ENCODE peak calls at places on chromosome 13, in six cellular contexts. F, A, W, Y, N and E are unnamed samples.

GRCh38 chr13:109509154-109509905 is 277.1 kb downstream of the IRS2 start:
- DNase-seq in F (no peak), A (peak), W (no peak), Y (peak), N (peak), E (peak)

GRCh38 chr13:69496951-69497350 is 610.7 kb upstream of the ATXN8OS start:
- DNase-seq in F (no peak), A (no peak), W (no peak), Y (no peak), N (no peak), E (no peak)

GRCh38 chr13:110499621-110500281 is 61.8 kb downstream of the RAB20 start:
- DNase-seq in F (peak), A (peak), W (no peak), Y (no peak), N (no peak), E (peak)

GRCh38 chr13:88895261-88895941 is 1224.2 kb downstream of the SLITRK5 start:
- DNase-seq in F (no peak), A (no peak), W (no peak), Y (peak), N (no peak), E (no peak)

GRCh38 chr13:51801631-51802099 is 2.3 kb downstream of the DHRS12 start:
- DNase-seq in F (peak), A (no peak), W (peak), Y (no peak), N (no peak), E (no peak)

GRCh38 chr13:77776704-77777103 is 79.2 kb downstream of the SLAIN1 start:
- DNase-seq in F (no peak), A (no peak), W (no peak), Y (no peak), N (no peak), E (no peak)

GRCh38 chr13:83498486-83499190 is 383.6 kb downstream of the SLITRK1 start:
- DNase-seq in F (peak), A (peak), W (no peak), Y (no peak), N (peak), E (peak)

GRCh38 chr13:73937420-73937819 is 196.8 kb downstream of the KLF12 start:
- DNase-seq in F (peak), A (no peak), W (no peak), Y (no peak), N (no peak), E (no peak)

GRCh38 chr13:48816696-48817095 is 159.0 kb upstream of the FNDC3A start:
- DNase-seq in F (no peak), A (no peak), W (no peak), Y (peak), N (no peak), E (no peak)

GRCh38 chr13:91087276-91087675 is 260.2 kb upstream of the MIR17HG start:
- DNase-seq in F (no peak), A (no peak), W (no peak), Y (no peak), N (no peak), E (no peak)

GRCh38 chr13:48586591-48587103 is 53.8 kb upstream of the RCBTB2 start:
- DNase-seq in F (no peak), A (no peak), W (no peak), Y (no peak), N (peak), E (no peak)

GRCh38 chr13:51328488-51328887 is 11.0 kb upstream of the SERPINE3 start:
- DNase-seq in F (no peak), A (no peak), W (no peak), Y (no peak), N (no peak), E (no peak)

GRCh38 chr13:40518481-40518882 is 148.0 kb downstream of the FOXO1 start:
- DNase-seq in F (no peak), A (no peak), W (no peak), Y (no peak), N (no peak), E (no peak)

GRCh38 chr13:97205971-97206370 is 16.2 kb upstream of the MBNL2 start:
- DNase-seq in F (no peak), A (no peak), W (no peak), Y (no peak), N (peak), E (no peak)

GRCh38 chr13:47499358-47500150 is 501.5 kb downstream of the SUCLA2 start:
- DNase-seq in F (peak), A (peak), W (no peak), Y (peak), N (peak), E (peak)

GRCh38 chr13:20472531-20472930 is 53.1 kb downstream of the CRYL1 start:
- DNase-seq in F (no peak), A (no peak), W (no peak), Y (no peak), N (no peak), E (no peak)

GRCh38 chr13:105048685-105049084 is 1486.8 kb downstream of the EFNB2 start:
- DNase-seq in F (no peak), A (no peak), W (no peak), Y (no peak), N (no peak), E (no peak)

GRCh38 chr13:23610187-23610576 is 40.0 kb downstream of the TNFRSF19 start:
- DNase-seq in F (no peak), A (no peak), W (no peak), Y (no peak), N (no peak), E (no peak)

GRCh38 chr13:26011996-26012688 is 39.7 kb downstream of the SHISA2 start:
- DNase-seq in F (peak), A (no peak), W (no peak), Y (no peak), N (no peak), E (no peak)

GRCh38 chr13:85521586-85521985 is 277.6 kb downstream of the SLITRK6 start:
- DNase-seq in F (peak), A (peak), W (no peak), Y (no peak), N (no peak), E (no peak)

GRCh38 chr13:39317284-39317683 is 279.0 kb downstream of the NHLRC3 start:
- DNase-seq in F (no peak), A (peak), W (no peak), Y (no peak), N (peak), E (no peak)

GRCh38 chr13:83780201-83780600 is 102.1 kb downstream of the SLITRK1 start:
- DNase-seq in F (peak), A (no peak), W (no peak), Y (peak), N (peak), E (no peak)

GRCh38 chr13:26983533-26984315 is 187.9 kb downstream of the USP12 start:
- DNase-seq in F (no peak), A (no peak), W (peak), Y (peak), N (peak), E (no peak)

GRCh38 chr13:110874508-110874960 is 40.3 kb downstream of the ANKRD10 start:
- DNase-seq in F (peak), A (peak), W (peak), Y (peak), N (peak), E (no peak)

GRCh38 chr13:114067381-114067885 is 65.0 kb downstream of the RASA3 start:
- DNase-seq in F (no peak), A (no peak), W (no peak), Y (peak), N (peak), E (no peak)

GRCh38 chr13:101121608-101122007 is 294.7 kb downstream of the NALCN start:
- DNase-seq in F (no peak), A (no peak), W (no peak), Y (no peak), N (no peak), E (no peak)

GRCh38 chr13:27219611-27220010 is 31.7 kb upstream of the RPL21 start:
- DNase-seq in F (no peak), A (no peak), W (no peak), Y (no peak), N (no peak), E (no peak)

GRCh38 chr13:107964356-107964755 is 251.0 kb downstream of the LIG4 start:
- DNase-seq in F (peak), A (no peak), W (no peak), Y (no peak), N (no peak), E (no peak)

GRCh38 chr13:50485979-50486935 is 357.2 kb downstream of the DLEU7 start:
- DNase-seq in F (peak), A (no peak), W (no peak), Y (no peak), N (peak), E (peak)

GRCh38 chr13:97224544-97225324 is 2.6 kb downstream of the MBNL2 start:
- DNase-seq in F (no peak), A (peak), W (no peak), Y (no peak), N (peak), E (no peak)

GRCh38 chr13:27211771-27212364 is 39.5 kb upstream of the RPL21 start:
- DNase-seq in F (no peak), A (no peak), W (no peak), Y (no peak), N (peak), E (peak)

GRCh38 chr13:33910267-33910666 is 92.3 kb downstream of the RFC3 start:
- DNase-seq in F (no peak), A (no peak), W (no peak), Y (no peak), N (no peak), E (no peak)

GRCh38 chr13:64158910-64159309 is 2743.3 kb upstream of the PCDH20 start:
- DNase-seq in F (peak), A (peak), W (no peak), Y (no peak), N (peak), E (no peak)

GRCh38 chr13:70668293-70668692 is 560.0 kb upstream of the KLHL1 start:
- DNase-seq in F (no peak), A (no peak), W (no peak), Y (no peak), N (no peak), E (no peak)

GRCh38 chr13:59458908-59459579 is 704.7 kb downstream of the DIAPH3 start:
- DNase-seq in F (peak), A (peak), W (no peak), Y (no peak), N (peak), E (peak)

GRCh38 chr13:60226507-60226906 is 62.8 kb upstream of the DIAPH3 start:
- DNase-seq in F (no peak), A (no peak), W (no peak), Y (peak), N (peak), E (no peak)

GRCh38 chr13:35764359-35765015 is 288.0 kb upstream of the MAB21L1 start:
- DNase-seq in F (no peak), A (peak), W (no peak), Y (no peak), N (peak), E (peak)

GRCh38 chr13:43346427-43346826 is 323.0 kb downstream of the DNAJC15 start:
- DNase-seq in F (no peak), A (no peak), W (no peak), Y (no peak), N (no peak), E (no peak)
- H3K4me3 ChIP-seq in F (no peak), A (no peak), W (no peak), Y (no peak), N (no peak), E (no peak)

GRCh38 chr13:42532561-42533335 is 41.2 kb upstream of the TNFSF11 start:
- DNase-seq in F (no peak), A (no peak), W (no peak), Y (no peak), N (peak), E (no peak)
- TF ChIP-seq CTCF in F (no peak), A (no peak), W (no peak), Y (no peak), N (no peak), E (no peak)

GRCh38 chr13:99657848-99658265 is 156.6 kb downstream of the TM9SF2 start:
- DNase-seq in F (peak), A (no peak), W (peak), Y (no peak), N (peak), E (no peak)
- H3K4me3 ChIP-seq in F (peak), A (peak), W (peak), Y (no peak), N (peak), E (peak)

DNA sequence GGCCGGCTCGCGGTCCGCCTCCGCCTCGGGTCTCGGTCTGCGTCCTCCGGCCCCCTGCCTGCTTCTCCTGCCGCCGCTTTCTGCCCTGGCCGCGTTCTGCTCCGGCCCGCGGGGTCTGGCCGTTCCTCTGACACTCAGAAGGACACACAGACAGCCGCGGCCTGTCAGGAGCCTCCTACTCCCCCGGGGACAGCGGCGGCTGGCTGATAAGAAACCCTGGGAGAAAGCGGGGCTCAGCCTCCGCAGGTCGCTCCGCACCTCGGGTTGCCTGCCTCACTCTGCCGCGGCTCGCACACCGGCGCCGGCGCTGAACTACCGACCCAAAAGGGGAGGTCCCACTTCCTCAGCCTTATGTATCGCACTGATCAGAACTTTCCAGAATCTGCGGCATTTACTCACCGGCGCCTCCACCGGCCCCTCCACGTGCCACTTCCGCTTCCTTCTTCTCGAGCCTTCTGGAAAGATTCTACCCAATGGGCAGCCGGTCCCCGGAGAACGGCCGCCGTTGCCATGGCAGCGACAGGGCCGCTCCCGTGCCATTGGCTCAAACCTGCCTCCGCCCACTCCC is at the start of gene HSPH1:
- DNase-seq in F (peak), A (peak), W (peak), Y (peak), N (peak), E (peak)
- TF ChIP-seq CTCF in F (peak), A (peak), W (peak), Y (no peak), N (peak), E (peak)